ENCODE peak calls at places on chromosomes 4 and X, in ten cellular contexts. One of them, this sample, is unnamed.

GRCh38 chr4:73776363-73776762 is 36.0 kb downstream of the CXCL8 start:
- DNase-seq in cardiac fibroblast: peak
- DNase-seq in B cell: no peak
- DNase-seq in astrocyte of the spinal cord: peak
- DNase-seq in HFF-Myc: peak
- DNase-seq in retinal pigment epithelial cell: peak
- DNase-seq in H9: no peak
- DNase-seq in dorsolateral prefrontal cortex: no peak
- DNase-seq in colonic mucosa: peak
- DNase-seq in activated CD8-positive, alpha-beta T cell treated with anti-CD3 and anti-CD28 coated beads for 36 hours: no peak
- DNase-seq in this sample: no peak

GRCh38 chr4:82900016-82900334 is 560 bp upstream of the THAP9 start:
- DNase-seq in cardiac fibroblast: no peak
- DNase-seq in astrocyte of the spinal cord: no peak
- DNase-seq in H9: no peak
- DNase-seq in dorsolateral prefrontal cortex: no peak
- DNase-seq in B cell: peak
- DNase-seq in retinal pigment epithelial cell: no peak
- DNase-seq in activated CD8-positive, alpha-beta T cell treated with anti-CD3 and anti-CD28 coated beads for 36 hours: no peak
- DNase-seq in HFF-Myc: no peak
- DNase-seq in colonic mucosa: no peak
- DNase-seq in this sample: no peak

GRCh38 chrX:153598541-153599191 is at the start of gene CCNQ:
- DNase-seq in H9: peak
- DNase-seq in B cell: no peak
- DNase-seq in HFF-Myc: no peak
- DNase-seq in dorsolateral prefrontal cortex: no peak
- DNase-seq in cardiac fibroblast: peak
- DNase-seq in retinal pigment epithelial cell: no peak
- DNase-seq in astrocyte of the spinal cord: peak
- DNase-seq in activated CD8-positive, alpha-beta T cell treated with anti-CD3 and anti-CD28 coated beads for 36 hours: peak
- DNase-seq in colonic mucosa: no peak
- DNase-seq in this sample: no peak

GRCh38 chr4:108047199-108047598 is 57.5 kb downstream of the HADH start:
- DNase-seq in colonic mucosa: no peak
- DNase-seq in astrocyte of the spinal cord: no peak
- DNase-seq in H9: no peak
- DNase-seq in HFF-Myc: no peak
- DNase-seq in activated CD8-positive, alpha-beta T cell treated with anti-CD3 and anti-CD28 coated beads for 36 hours: no peak
- DNase-seq in cardiac fibroblast: no peak
- DNase-seq in retinal pigment epithelial cell: no peak
- DNase-seq in B cell: no peak
- DNase-seq in dorsolateral prefrontal cortex: no peak
- DNase-seq in this sample: no peak

GRCh38 chrX:47080215-47080914 is 2.1 kb downstream of the RGN start:
- DNase-seq in activated CD8-positive, alpha-beta T cell treated with anti-CD3 and anti-CD28 coated beads for 36 hours: no peak
- DNase-seq in astrocyte of the spinal cord: no peak
- DNase-seq in colonic mucosa: no peak
- DNase-seq in cardiac fibroblast: no peak
- DNase-seq in H9: no peak
- DNase-seq in retinal pigment epithelial cell: no peak
- DNase-seq in B cell: no peak
- DNase-seq in HFF-Myc: no peak
- DNase-seq in dorsolateral prefrontal cortex: no peak
- DNase-seq in this sample: no peak

GRCh38 chrX:24987731-24988130 is 28.0 kb downstream of the ARX start:
- DNase-seq in retinal pigment epithelial cell: no peak
- DNase-seq in astrocyte of the spinal cord: no peak
- DNase-seq in colonic mucosa: no peak
- DNase-seq in activated CD8-positive, alpha-beta T cell treated with anti-CD3 and anti-CD28 coated beads for 36 hours: no peak
- DNase-seq in cardiac fibroblast: no peak
- DNase-seq in HFF-Myc: no peak
- DNase-seq in B cell: no peak
- DNase-seq in H9: no peak
- DNase-seq in dorsolateral prefrontal cortex: no peak
- DNase-seq in this sample: no peak

GRCh38 chrX:143669395-143669794 is 33.5 kb upstream of the SLITRK4 start:
- DNase-seq in retinal pigment epithelial cell: no peak
- DNase-seq in activated CD8-positive, alpha-beta T cell treated with anti-CD3 and anti-CD28 coated beads for 36 hours: no peak
- DNase-seq in B cell: no peak
- DNase-seq in astrocyte of the spinal cord: peak
- DNase-seq in colonic mucosa: no peak
- DNase-seq in cardiac fibroblast: peak
- DNase-seq in H9: no peak
- DNase-seq in dorsolateral prefrontal cortex: no peak
- DNase-seq in HFF-Myc: no peak
- DNase-seq in this sample: no peak

GRCh38 chr4:96145671-96146070 is 305.8 kb downstream of the PDHA2 start:
- DNase-seq in retinal pigment epithelial cell: no peak
- DNase-seq in astrocyte of the spinal cord: peak
- DNase-seq in cardiac fibroblast: no peak
- DNase-seq in dorsolateral prefrontal cortex: no peak
- DNase-seq in colonic mucosa: no peak
- DNase-seq in B cell: no peak
- DNase-seq in H9: no peak
- DNase-seq in activated CD8-positive, alpha-beta T cell treated with anti-CD3 and anti-CD28 coated beads for 36 hours: no peak
- DNase-seq in HFF-Myc: no peak
- DNase-seq in this sample: no peak

GRCh38 chrX:71541546-71542022 is 8.7 kb downstream of the OGT start:
- DNase-seq in activated CD8-positive, alpha-beta T cell treated with anti-CD3 and anti-CD28 coated beads for 36 hours: peak
- DNase-seq in colonic mucosa: no peak
- DNase-seq in astrocyte of the spinal cord: peak
- DNase-seq in H9: no peak
- DNase-seq in cardiac fibroblast: peak
- DNase-seq in dorsolateral prefrontal cortex: no peak
- DNase-seq in HFF-Myc: no peak
- DNase-seq in B cell: no peak
- DNase-seq in retinal pigment epithelial cell: no peak
- DNase-seq in this sample: no peak

GRCh38 chrX:150451953-150452352 is 88.8 kb downstream of the MAMLD1 start:
- DNase-seq in cardiac fibroblast: no peak
- DNase-seq in retinal pigment epithelial cell: no peak
- DNase-seq in dorsolateral prefrontal cortex: no peak
- DNase-seq in activated CD8-positive, alpha-beta T cell treated with anti-CD3 and anti-CD28 coated beads for 36 hours: no peak
- DNase-seq in colonic mucosa: no peak
- DNase-seq in B cell: no peak
- DNase-seq in H9: no peak
- DNase-seq in astrocyte of the spinal cord: no peak
- DNase-seq in HFF-Myc: no peak
- DNase-seq in this sample: no peak

GRCh38 chr4:5389756-5390155 is 318.6 kb downstream of the EVC2 start:
- DNase-seq in HFF-Myc: no peak
- DNase-seq in cardiac fibroblast: no peak
- DNase-seq in activated CD8-positive, alpha-beta T cell treated with anti-CD3 and anti-CD28 coated beads for 36 hours: no peak
- DNase-seq in colonic mucosa: no peak
- DNase-seq in B cell: no peak
- DNase-seq in astrocyte of the spinal cord: no peak
- DNase-seq in retinal pigment epithelial cell: no peak
- DNase-seq in H9: peak
- DNase-seq in dorsolateral prefrontal cortex: no peak
- DNase-seq in this sample: no peak

GRCh38 chrX:17527932-17528331 is 152.9 kb downstream of the NHS start:
- DNase-seq in activated CD8-positive, alpha-beta T cell treated with anti-CD3 and anti-CD28 coated beads for 36 hours: no peak
- DNase-seq in H9: no peak
- DNase-seq in HFF-Myc: no peak
- DNase-seq in B cell: no peak
- DNase-seq in cardiac fibroblast: no peak
- DNase-seq in retinal pigment epithelial cell: no peak
- DNase-seq in dorsolateral prefrontal cortex: no peak
- DNase-seq in astrocyte of the spinal cord: no peak
- DNase-seq in colonic mucosa: no peak
- DNase-seq in this sample: no peak

GRCh38 chr4:98604723-98605122 is 53.7 kb downstream of the TSPAN5 start:
- DNase-seq in retinal pigment epithelial cell: no peak
- DNase-seq in colonic mucosa: no peak
- DNase-seq in activated CD8-positive, alpha-beta T cell treated with anti-CD3 and anti-CD28 coated beads for 36 hours: no peak
- DNase-seq in cardiac fibroblast: no peak
- DNase-seq in HFF-Myc: no peak
- DNase-seq in B cell: no peak
- DNase-seq in astrocyte of the spinal cord: no peak
- DNase-seq in H9: no peak
- DNase-seq in dorsolateral prefrontal cortex: no peak
- DNase-seq in this sample: no peak

GRCh38 chrX:5176766-5177165 is 1051.9 kb downstream of the NLGN4X start:
- DNase-seq in retinal pigment epithelial cell: no peak
- DNase-seq in cardiac fibroblast: no peak
- DNase-seq in activated CD8-positive, alpha-beta T cell treated with anti-CD3 and anti-CD28 coated beads for 36 hours: no peak
- DNase-seq in astrocyte of the spinal cord: no peak
- DNase-seq in colonic mucosa: no peak
- DNase-seq in H9: no peak
- DNase-seq in dorsolateral prefrontal cortex: no peak
- DNase-seq in B cell: no peak
- DNase-seq in HFF-Myc: no peak
- DNase-seq in this sample: no peak

GRCh38 chrX:78027798-78028197 is 58.4 kb upstream of the PGAM4 start:
- DNase-seq in retinal pigment epithelial cell: no peak
- DNase-seq in astrocyte of the spinal cord: no peak
- DNase-seq in HFF-Myc: no peak
- DNase-seq in activated CD8-positive, alpha-beta T cell treated with anti-CD3 and anti-CD28 coated beads for 36 hours: no peak
- DNase-seq in cardiac fibroblast: no peak
- DNase-seq in dorsolateral prefrontal cortex: no peak
- DNase-seq in B cell: no peak
- DNase-seq in colonic mucosa: no peak
- DNase-seq in H9: no peak
- DNase-seq in this sample: no peak

GRCh38 chrX:78019586-78020483 is 50.4 kb upstream of the PGAM4 start:
- DNase-seq in H9: no peak
- DNase-seq in retinal pigment epithelial cell: no peak
- DNase-seq in B cell: no peak
- DNase-seq in cardiac fibroblast: no peak
- DNase-seq in colonic mucosa: no peak
- DNase-seq in HFF-Myc: no peak
- DNase-seq in astrocyte of the spinal cord: no peak
- DNase-seq in dorsolateral prefrontal cortex: no peak
- DNase-seq in activated CD8-positive, alpha-beta T cell treated with anti-CD3 and anti-CD28 coated beads for 36 hours: no peak
- DNase-seq in this sample: no peak

GRCh38 chrX:78029663-78030062 is 60.2 kb upstream of the PGAM4 start:
- DNase-seq in colonic mucosa: peak
- DNase-seq in cardiac fibroblast: peak
- DNase-seq in activated CD8-positive, alpha-beta T cell treated with anti-CD3 and anti-CD28 coated beads for 36 hours: peak
- DNase-seq in retinal pigment epithelial cell: peak
- DNase-seq in astrocyte of the spinal cord: peak
- DNase-seq in H9: no peak
- DNase-seq in dorsolateral prefrontal cortex: peak
- DNase-seq in B cell: no peak
- DNase-seq in HFF-Myc: no peak
- DNase-seq in this sample: no peak

GRCh38 chrX:78024349-78025108 is 55.1 kb upstream of the PGAM4 start:
- DNase-seq in B cell: no peak
- DNase-seq in cardiac fibroblast: peak
- DNase-seq in H9: peak
- DNase-seq in astrocyte of the spinal cord: no peak
- DNase-seq in dorsolateral prefrontal cortex: no peak
- DNase-seq in activated CD8-positive, alpha-beta T cell treated with anti-CD3 and anti-CD28 coated beads for 36 hours: no peak
- DNase-seq in colonic mucosa: peak
- DNase-seq in HFF-Myc: no peak
- DNase-seq in retinal pigment epithelial cell: no peak
- DNase-seq in this sample: no peak
- TF ChIP-seq CTCF in B cell: peak
- TF ChIP-seq CTCF in cardiac fibroblast: peak
- TF ChIP-seq CTCF in H9: peak
- TF ChIP-seq CTCF in astrocyte of the spinal cord: peak
- TF ChIP-seq CTCF in dorsolateral prefrontal cortex: peak
- TF ChIP-seq CTCF in activated CD8-positive, alpha-beta T cell treated with anti-CD3 and anti-CD28 coated beads for 36 hours: peak
- TF ChIP-seq CTCF in colonic mucosa: peak
- TF ChIP-seq CTCF in HFF-Myc: peak
- TF ChIP-seq CTCF in retinal pigment epithelial cell: peak
- TF ChIP-seq CTCF in this sample: peak

GRCh38 chrX:133813991-133814390 is 171.4 kb downstream of the GPC3 start:
- DNase-seq in activated CD8-positive, alpha-beta T cell treated with anti-CD3 and anti-CD28 coated beads for 36 hours: no peak
- DNase-seq in H9: no peak
- DNase-seq in B cell: no peak
- DNase-seq in colonic mucosa: no peak
- DNase-seq in HFF-Myc: no peak
- DNase-seq in retinal pigment epithelial cell: no peak
- DNase-seq in dorsolateral prefrontal cortex: no peak
- DNase-seq in astrocyte of the spinal cord: peak
- DNase-seq in cardiac fibroblast: peak
- DNase-seq in this sample: no peak

DNA sequence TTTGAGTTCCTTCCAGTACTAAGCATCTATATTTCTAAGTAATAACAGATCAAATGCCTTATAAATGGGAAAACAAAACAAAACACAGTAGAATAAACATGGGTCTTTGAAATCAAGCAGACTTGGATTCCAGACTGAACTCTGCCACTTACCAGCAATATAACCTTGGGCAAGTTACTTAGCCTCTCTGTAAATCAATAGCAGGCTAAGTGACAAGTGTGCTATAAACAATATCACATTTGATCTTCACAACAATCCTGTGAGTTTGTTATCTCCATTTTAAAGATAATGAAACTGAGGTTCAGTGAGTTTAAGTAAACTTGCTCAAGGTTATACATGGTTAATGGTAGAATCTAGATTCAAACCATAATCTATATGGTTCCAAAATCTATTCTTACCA is 165.8 kb downstream of the GPC3 start:
- DNase-seq in B cell: no peak
- DNase-seq in HFF-Myc: no peak
- DNase-seq in H9: no peak
- DNase-seq in astrocyte of the spinal cord: no peak
- DNase-seq in retinal pigment epithelial cell: no peak
- DNase-seq in dorsolateral prefrontal cortex: no peak
- DNase-seq in colonic mucosa: no peak
- DNase-seq in cardiac fibroblast: no peak
- DNase-seq in activated CD8-positive, alpha-beta T cell treated with anti-CD3 and anti-CD28 coated beads for 36 hours: no peak
- DNase-seq in this sample: no peak
- TF ChIP-seq CTCF in B cell: no peak
- TF ChIP-seq CTCF in HFF-Myc: no peak
- TF ChIP-seq CTCF in H9: no peak
- TF ChIP-seq CTCF in astrocyte of the spinal cord: no peak
- TF ChIP-seq CTCF in retinal pigment epithelial cell: no peak
- TF ChIP-seq CTCF in dorsolateral prefrontal cortex: no peak
- TF ChIP-seq CTCF in colonic mucosa: no peak
- TF ChIP-seq CTCF in cardiac fibroblast: no peak
- TF ChIP-seq CTCF in activated CD8-positive, alpha-beta T cell treated with anti-CD3 and anti-CD28 coated beads for 36 hours: no peak
- TF ChIP-seq CTCF in this sample: no peak

DNA sequence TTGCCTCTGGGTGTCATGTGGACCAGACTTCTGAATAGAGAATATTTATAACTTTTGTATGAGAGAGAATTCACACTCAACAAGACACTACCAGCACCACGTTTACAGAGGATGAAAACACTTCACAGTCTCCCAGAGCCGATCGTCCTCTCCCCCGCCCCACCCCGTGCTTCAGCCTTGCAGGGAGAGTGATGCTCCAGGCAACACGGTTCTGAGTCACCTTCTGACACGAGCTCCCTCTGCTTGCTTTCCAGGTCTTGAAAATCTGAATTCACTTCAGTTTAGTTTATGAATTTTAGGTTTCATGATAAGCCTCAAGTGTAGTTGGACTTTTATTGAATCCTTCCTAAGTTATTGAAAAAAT is 59.8 kb downstream of the CPLX1 start:
- DNase-seq in dorsolateral prefrontal cortex: no peak
- DNase-seq in HFF-Myc: no peak
- DNase-seq in colonic mucosa: no peak
- DNase-seq in cardiac fibroblast: no peak
- DNase-seq in H9: no peak
- DNase-seq in activated CD8-positive, alpha-beta T cell treated with anti-CD3 and anti-CD28 coated beads for 36 hours: no peak
- DNase-seq in astrocyte of the spinal cord: peak
- DNase-seq in B cell: no peak
- DNase-seq in retinal pigment epithelial cell: no peak
- DNase-seq in this sample: no peak
- TF ChIP-seq CTCF in dorsolateral prefrontal cortex: no peak
- TF ChIP-seq CTCF in HFF-Myc: no peak
- TF ChIP-seq CTCF in colonic mucosa: no peak
- TF ChIP-seq CTCF in cardiac fibroblast: no peak
- TF ChIP-seq CTCF in H9: no peak
- TF ChIP-seq CTCF in activated CD8-positive, alpha-beta T cell treated with anti-CD3 and anti-CD28 coated beads for 36 hours: no peak
- TF ChIP-seq CTCF in astrocyte of the spinal cord: no peak
- TF ChIP-seq CTCF in B cell: no peak
- TF ChIP-seq CTCF in retinal pigment epithelial cell: no peak
- TF ChIP-seq CTCF in this sample: no peak

GRCh38 chr4:173301518-173302201 is 32.5 kb downstream of the HMGB2 start:
- DNase-seq in astrocyte of the spinal cord: peak
- DNase-seq in retinal pigment epithelial cell: no peak
- DNase-seq in H9: no peak
- DNase-seq in B cell: no peak
- DNase-seq in activated CD8-positive, alpha-beta T cell treated with anti-CD3 and anti-CD28 coated beads for 36 hours: peak
- DNase-seq in HFF-Myc: peak
- DNase-seq in dorsolateral prefrontal cortex: no peak
- DNase-seq in cardiac fibroblast: peak
- DNase-seq in colonic mucosa: no peak
- DNase-seq in this sample: no peak
- TF ChIP-seq CTCF in astrocyte of the spinal cord: peak
- TF ChIP-seq CTCF in retinal pigment epithelial cell: peak
- TF ChIP-seq CTCF in H9: peak
- TF ChIP-seq CTCF in B cell: peak
- TF ChIP-seq CTCF in activated CD8-positive, alpha-beta T cell treated with anti-CD3 and anti-CD28 coated beads for 36 hours: peak
- TF ChIP-seq CTCF in HFF-Myc: peak
- TF ChIP-seq CTCF in dorsolateral prefrontal cortex: peak
- TF ChIP-seq CTCF in cardiac fibroblast: peak
- TF ChIP-seq CTCF in colonic mucosa: peak
- TF ChIP-seq CTCF in this sample: peak

This sample was measured in osteocyte.